ENCODE peak calls at places on chromosomes 4 and X, in four cellular contexts. One of them, this sample, is unnamed.
A peak's percentile ranks its signal among the peaks of the same experiment; 100 is the strongest.

GRCh38 chr4:142416711-142417275 is 429.3 kb downstream of the INPP4B start:
- DNase-seq in GM12878: no peak
- DNase-seq in K562: no peak
- DNase-seq in HepG2: no peak
- DNase-seq in this sample: no peak

GRCh38 chr4:55736605-55737183 is 82.9 kb upstream of the EXOC1L start:
- DNase-seq in K562: no peak
- DNase-seq in GM12878: no peak
- DNase-seq in HepG2: no peak
- DNase-seq in this sample: no peak

GRCh38 chr4:139188648-139189416 is 11.8 kb upstream of the ELF2 start:
- DNase-seq in K562: peak; percentile 38
- DNase-seq in HepG2: no peak
- DNase-seq in GM12878: no peak
- DNase-seq in this sample: no peak

GRCh38 chr4:147828361-147828760 is 96.5 kb downstream of the ARHGAP10 start:
- DNase-seq in K562: no peak
- DNase-seq in GM12878: no peak
- DNase-seq in HepG2: no peak
- DNase-seq in this sample: no peak

GRCh38 chrX:140151316-140151715 is 186.0 kb upstream of the CXorf66 start:
- DNase-seq in K562: no peak
- DNase-seq in GM12878: no peak
- DNase-seq in HepG2: no peak
- DNase-seq in this sample: no peak

GRCh38 chrX:150731795-150732194 is 38.6 kb downstream of the MTMR1 start:
- DNase-seq in GM12878: no peak
- DNase-seq in K562: peak; percentile 10
- DNase-seq in HepG2: no peak
- DNase-seq in this sample: no peak

GRCh38 chr4:184825394-184826314 is at the start of gene ACSL1:
- DNase-seq in HepG2: peak; percentile 39
- DNase-seq in K562: peak; percentile 95
- DNase-seq in GM12878: no peak
- DNase-seq in this sample: peak; percentile 87

GRCh38 chr4:163353054-163353453 is 9.4 kb downstream of the NPY5R start:
- DNase-seq in HepG2: no peak
- DNase-seq in K562: no peak
- DNase-seq in GM12878: no peak
- DNase-seq in this sample: no peak

GRCh38 chr4:118338981-118339765 is 13.6 kb downstream of the PRSS12 start:
- DNase-seq in K562: no peak
- DNase-seq in GM12878: no peak
- DNase-seq in HepG2: no peak
- DNase-seq in this sample: no peak

GRCh38 chrX:46735625-46736024 is 23.3 kb downstream of the SLC9A7 start:
- DNase-seq in GM12878: no peak
- DNase-seq in HepG2: no peak
- DNase-seq in K562: no peak
- DNase-seq in this sample: no peak

GRCh38 chr4:106618920-106619319 is 250.3 kb upstream of the GIMD1 start:
- DNase-seq in K562: no peak
- DNase-seq in GM12878: no peak
- DNase-seq in HepG2: no peak
- DNase-seq in this sample: peak; percentile 31

GRCh38 chr4:4477391-4477790 is 64.5 kb downstream of the STX18 start:
- DNase-seq in K562: no peak
- DNase-seq in HepG2: no peak
- DNase-seq in GM12878: no peak
- DNase-seq in this sample: no peak

GRCh38 chrX:47156611-47157520 is 11.8 kb downstream of the RBM10 start:
- DNase-seq in HepG2: no peak
- DNase-seq in GM12878: no peak
- DNase-seq in K562: no peak
- DNase-seq in this sample: peak; percentile 2

GRCh38 chrX:152061083-152061482 is 77.3 kb downstream of the MAGEA10 start:
- DNase-seq in HepG2: no peak
- DNase-seq in K562: no peak
- DNase-seq in GM12878: no peak
- DNase-seq in this sample: no peak

GRCh38 chr4:14856076-14856926 is 146.0 kb upstream of the CPEB2 start:
- DNase-seq in GM12878: peak; percentile 96
- DNase-seq in HepG2: peak; percentile 4
- DNase-seq in K562: peak; percentile 73
- DNase-seq in this sample: no peak

GRCh38 chr4:174714393-174715211 is 114.4 kb downstream of the GLRA3 start:
- DNase-seq in HepG2: peak; percentile 17
- DNase-seq in K562: peak; percentile 71
- DNase-seq in GM12878: no peak
- DNase-seq in this sample: peak; percentile 61

GRCh38 chrX:28651186-28651585 is 63.9 kb downstream of the IL1RAPL1 start:
- DNase-seq in HepG2: no peak
- DNase-seq in K562: no peak
- DNase-seq in GM12878: no peak
- DNase-seq in this sample: no peak

GRCh38 chr4:165079476-165079875 is 25.8 kb downstream of the TRIM75 start:
- DNase-seq in HepG2: no peak
- DNase-seq in GM12878: no peak
- DNase-seq in K562: no peak
- DNase-seq in this sample: no peak

GRCh38 chrX:106177106-106177981 is 9.2 kb downstream of the PWWP3B start:
- DNase-seq in K562: peak; percentile 6
- DNase-seq in GM12878: no peak
- DNase-seq in HepG2: no peak
- DNase-seq in this sample: peak; percentile 67

GRCh38 chr4:185256444-185256843 is 47.0 kb downstream of the SNX25 start:
- DNase-seq in K562: peak; percentile 17
- DNase-seq in GM12878: no peak
- DNase-seq in HepG2: no peak
- DNase-seq in this sample: no peak

GRCh38 chrX:13051529-13052172 is 7.2 kb upstream of the FAM9C start:
- DNase-seq in GM12878: peak; percentile 71
- DNase-seq in HepG2: no peak
- DNase-seq in K562: no peak
- DNase-seq in this sample: no peak

GRCh38 chr4:1154126-1154522 is 18.3 kb downstream of the SPON2 start:
- DNase-seq in GM12878: no peak
- DNase-seq in HepG2: no peak
- DNase-seq in K562: peak; percentile 85
- DNase-seq in this sample: no peak

GRCh38 chrX:24242649-24243556 is 71.0 kb downstream of the SUPT20HL2 start:
- DNase-seq in GM12878: peak; percentile 95
- DNase-seq in K562: no peak
- DNase-seq in HepG2: peak; percentile 9
- DNase-seq in this sample: no peak

GRCh38 chrX:133983974-133984578 is 1.3 kb downstream of the GPC3 start:
- DNase-seq in K562: no peak
- DNase-seq in GM12878: no peak
- DNase-seq in HepG2: no peak
- DNase-seq in this sample: no peak

GRCh38 chr4:15479089-15479912 is 9.6 kb downstream of the CC2D2A start:
- DNase-seq in GM12878: no peak
- DNase-seq in K562: peak; percentile 22
- DNase-seq in HepG2: peak; percentile 77
- DNase-seq in this sample: peak; percentile 76

GRCh38 chr4:137156054-137156453 is 376.2 kb downstream of the PCDH18 start:
- DNase-seq in GM12878: no peak
- DNase-seq in K562: no peak
- DNase-seq in HepG2: no peak
- DNase-seq in this sample: no peak

GRCh38 chrX:129525162-129525561 is 1.9 kb upstream of the SMARCA1 start:
- DNase-seq in K562: no peak
- DNase-seq in HepG2: peak; percentile 89
- DNase-seq in GM12878: no peak
- DNase-seq in this sample: no peak

GRCh38 chrX:47497274-47497673 is 14.3 kb upstream of the ZNF41 start:
- DNase-seq in K562: no peak
- DNase-seq in HepG2: no peak
- DNase-seq in GM12878: no peak
- DNase-seq in this sample: no peak

GRCh38 chrX:75522565-75523411 is at the start of gene ZDHHC15:
- DNase-seq in K562: no peak
- DNase-seq in HepG2: no peak
- DNase-seq in GM12878: peak; percentile 13
- DNase-seq in this sample: peak; percentile 10

GRCh38 chr4:13888112-13888511 is 260.6 kb upstream of the BOD1L1 start:
- DNase-seq in GM12878: no peak
- DNase-seq in K562: no peak
- DNase-seq in HepG2: no peak
- DNase-seq in this sample: no peak

GRCh38 chr4:40348000-40348399 is 12.9 kb downstream of the CHRNA9 start:
- DNase-seq in HepG2: no peak
- DNase-seq in GM12878: no peak
- DNase-seq in K562: no peak
- DNase-seq in this sample: no peak
- TF ChIP-seq TARDBP in HepG2: no peak
- TF ChIP-seq TARDBP in GM12878: no peak
- TF ChIP-seq TARDBP in K562: no peak
- TF ChIP-seq TARDBP in this sample: no peak

GRCh38 chr4:110869862-110870577 is 247.1 kb upstream of the PITX2 start:
- DNase-seq in K562: no peak
- DNase-seq in HepG2: no peak
- DNase-seq in GM12878: peak; percentile 13
- DNase-seq in this sample: no peak
- TF ChIP-seq TARDBP in K562: no peak
- TF ChIP-seq TARDBP in HepG2: no peak
- TF ChIP-seq TARDBP in GM12878: no peak
- TF ChIP-seq TARDBP in this sample: no peak

GRCh38 chr4:41814565-41814964 is 66.0 kb upstream of the PHOX2B start:
- DNase-seq in HepG2: no peak
- DNase-seq in K562: no peak
- DNase-seq in GM12878: no peak
- DNase-seq in this sample: no peak
- TF ChIP-seq TARDBP in HepG2: no peak
- TF ChIP-seq TARDBP in K562: no peak
- TF ChIP-seq TARDBP in GM12878: no peak
- TF ChIP-seq TARDBP in this sample: no peak

GRCh38 chr4:86050516-86050915 is 309.3 kb downstream of the MAPK10 start:
- DNase-seq in HepG2: no peak
- DNase-seq in GM12878: no peak
- DNase-seq in K562: no peak
- DNase-seq in this sample: no peak
- TF ChIP-seq TARDBP in HepG2: no peak
- TF ChIP-seq TARDBP in GM12878: no peak
- TF ChIP-seq TARDBP in K562: no peak
- TF ChIP-seq TARDBP in this sample: no peak

DNA sequence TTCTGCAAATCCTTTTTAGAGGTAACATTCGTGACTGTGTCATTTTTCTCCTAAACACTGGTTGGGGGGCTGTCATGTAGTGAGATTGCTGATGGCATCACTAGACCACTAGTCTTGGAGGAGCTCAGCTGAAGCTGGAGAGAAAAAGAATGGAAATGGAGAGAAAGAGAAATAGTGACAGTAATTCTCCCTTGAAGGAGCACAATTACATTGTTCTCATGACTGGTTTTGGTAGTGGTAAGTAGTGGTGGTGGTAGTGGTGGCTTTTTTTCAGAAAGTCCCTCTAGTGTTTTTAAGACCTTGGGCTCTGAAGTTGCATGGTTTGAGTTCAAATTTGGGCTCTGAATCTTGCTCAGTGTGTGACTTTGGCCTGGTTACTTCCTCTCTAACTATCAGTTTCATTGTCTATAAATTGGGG is 99.8 kb downstream of the LARP7 start:
- DNase-seq in HepG2: no peak
- DNase-seq in K562: no peak
- DNase-seq in GM12878: peak; percentile 64
- DNase-seq in this sample: no peak
- TF ChIP-seq TARDBP in HepG2: no peak
- TF ChIP-seq TARDBP in K562: no peak
- TF ChIP-seq TARDBP in GM12878: no peak
- TF ChIP-seq TARDBP in this sample: no peak

GRCh38 chrX:117835034-117835433 is 281.6 kb downstream of the KLHL13 start:
- DNase-seq in HepG2: no peak
- DNase-seq in GM12878: no peak
- DNase-seq in K562: no peak
- DNase-seq in this sample: no peak

GRCh38 chrX:117840645-117841044 is 276.0 kb downstream of the KLHL13 start:
- DNase-seq in GM12878: no peak
- DNase-seq in HepG2: no peak
- DNase-seq in K562: no peak
- DNase-seq in this sample: no peak

GRCh38 chrX:117838581-117839331 is 277.9 kb downstream of the KLHL13 start:
- DNase-seq in GM12878: no peak
- DNase-seq in K562: no peak
- DNase-seq in HepG2: no peak
- DNase-seq in this sample: no peak

GRCh38 chrX:117843749-117844148 is 272.9 kb downstream of the KLHL13 start:
- DNase-seq in K562: no peak
- DNase-seq in GM12878: no peak
- DNase-seq in HepG2: no peak
- DNase-seq in this sample: no peak

DNA sequence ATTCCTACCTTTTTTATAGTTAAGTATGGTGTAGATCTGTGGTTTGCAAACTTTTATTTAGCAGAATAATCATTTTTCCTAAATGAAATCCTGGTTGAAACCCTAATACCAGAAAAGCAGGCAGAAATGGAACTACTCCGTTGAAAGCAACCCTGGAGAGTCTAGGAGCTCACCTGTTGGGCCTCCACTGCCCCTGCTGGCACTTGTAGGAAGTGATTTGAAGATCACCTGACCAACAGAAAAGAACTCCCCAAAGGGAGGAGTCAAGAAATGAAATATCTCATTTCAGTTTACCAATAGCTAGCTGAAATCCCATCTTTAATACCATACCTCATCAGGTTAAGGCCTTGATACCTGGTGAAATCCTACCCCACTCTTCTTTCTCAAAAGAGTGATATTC is 277.1 kb downstream of the KLHL13 start:
- DNase-seq in HepG2: no peak
- DNase-seq in K562: peak; percentile 6
- DNase-seq in GM12878: no peak
- DNase-seq in this sample: peak; percentile 31
- TF ChIP-seq TARDBP in HepG2: no peak
- TF ChIP-seq TARDBP in K562: no peak
- TF ChIP-seq TARDBP in GM12878: no peak
- TF ChIP-seq TARDBP in this sample: no peak

GRCh38 chr4:52640808-52641595 is 18.1 kb downstream of the USP46 start:
- DNase-seq in GM12878: no peak
- DNase-seq in K562: no peak
- DNase-seq in HepG2: no peak
- DNase-seq in this sample: no peak
- TF ChIP-seq TARDBP in GM12878: no peak
- TF ChIP-seq TARDBP in K562: no peak
- TF ChIP-seq TARDBP in HepG2: no peak
- TF ChIP-seq TARDBP in this sample: no peak